ENCODE peak calls at places on chromosomes 1 and 21, in six cellular contexts. P is H1, T is K562, M is GM12891, Q is HepG2, N is GM12878. L is an unnamed sample.

GRCh38 chr1:23664837-23665795 is 26.5 kb upstream of the RPL11 start:
- DNase-seq in M (peak; percentile 39), P (no peak), Q (peak; percentile 32), N (peak; percentile 15), T (no peak), L (no peak)

GRCh38 chr1:218809625-218810024 is 364.1 kb upstream of the LYPLAL1 start:
- DNase-seq in T (no peak), Q (no peak), N (no peak), P (no peak), M (no peak), L (no peak)

GRCh38 chr1:172401907-172402306 is 18.6 kb upstream of the C1orf105 start:
- DNase-seq in P (no peak), M (no peak), Q (peak; percentile 20), N (no peak), T (no peak), L (no peak)

GRCh38 chr1:98325646-98326441 is 335.7 kb upstream of the SNX7 start:
- DNase-seq in M (no peak), N (no peak), T (no peak), Q (peak; percentile 2), P (no peak), L (no peak)

GRCh38 chr1:222250376-222250775 is 297.5 kb downstream of the HHIPL2 start:
- DNase-seq in T (no peak), M (no peak), N (no peak), P (no peak), Q (no peak), L (no peak)

GRCh38 chr1:113459279-113459678 is 69.0 kb downstream of the MAGI3 start:
- DNase-seq in N (no peak), Q (no peak), T (no peak), M (no peak), P (no peak), L (no peak)

GRCh38 chr1:231678021-231678432 is 51.4 kb downstream of the DISC1 start:
- DNase-seq in P (no peak), N (no peak), Q (peak; percentile 47), T (no peak), M (no peak), L (no peak)

GRCh38 chr1:214002060-214002459 is 14.3 kb downstream of the PROX1 start:
- DNase-seq in N (no peak), M (no peak), T (no peak), Q (no peak), P (no peak), L (no peak)

GRCh38 chr21:27535188-27535587 is 568.3 kb upstream of the ADAMTS5 start:
- DNase-seq in T (no peak), N (no peak), P (no peak), M (no peak), Q (no peak), L (no peak)

GRCh38 chr1:178341218-178341956 is 155.4 kb downstream of the CLEC20A start:
- DNase-seq in T (no peak), N (no peak), Q (no peak), P (peak; percentile 82), M (no peak), L (no peak)
- TF ChIP-seq POLR2AphosphoS5 in T (no peak), N (no peak), Q (no peak), P (peak; percentile 70), M (no peak), L (no peak)

DNA sequence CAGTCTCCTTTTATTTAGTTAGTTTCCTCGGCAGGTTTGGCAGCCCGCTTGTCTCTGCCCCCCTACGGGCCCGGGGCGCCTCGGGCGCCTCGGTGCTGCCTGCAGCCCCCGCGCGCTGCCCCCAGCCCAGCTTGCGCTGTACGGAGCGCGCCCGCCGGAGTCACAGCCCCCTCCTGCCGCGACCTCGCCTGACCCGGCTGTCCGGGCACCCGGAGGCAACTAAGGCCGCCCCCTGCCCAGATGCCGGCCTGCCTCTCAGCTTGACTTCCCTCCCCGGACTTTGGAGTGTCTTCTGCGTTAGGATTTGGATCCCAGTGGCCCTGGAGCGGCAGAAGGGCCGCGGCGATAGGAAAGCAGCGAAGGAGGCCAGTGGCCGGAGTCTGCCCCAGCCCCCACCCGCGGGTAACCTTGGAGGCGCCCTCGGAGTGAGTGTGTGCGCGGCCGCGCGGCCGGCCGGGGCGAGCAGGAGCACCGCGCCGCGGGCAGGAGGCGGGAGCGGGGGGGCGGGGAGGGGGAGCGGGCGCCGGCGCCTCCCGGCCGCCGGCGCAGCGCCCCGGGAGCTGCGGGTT is 7.6 kb downstream of the CDKN2C start:
- DNase-seq in Q (peak; percentile 27), M (peak; percentile 34), P (no peak), T (peak; percentile 90), N (no peak), L (peak; percentile 39)
- TF ChIP-seq POLR2A in Q (no peak), M (no peak), P (no peak), T (peak; percentile 81), N (peak; percentile 65), L (peak; percentile 56)

GRCh38 chr1:10644307-10645128 is 151.9 kb downstream of the CASZ1 start:
- DNase-seq in Q (no peak), P (no peak), N (no peak), T (peak; percentile 76), M (no peak), L (no peak)
- TF ChIP-seq TAF1 in Q (no peak), P (no peak), N (no peak), T (no peak), M (no peak), L (no peak)

GRCh38 chr1:160885080-160885479 is at the start of gene ITLN1:
- DNase-seq in Q (no peak), T (no peak), P (no peak), M (no peak), N (no peak), L (no peak)

GRCh38 chr1:160884091-160884490 is 889 bp downstream of the ITLN1 start:
- DNase-seq in P (no peak), T (no peak), N (no peak), Q (no peak), M (no peak), L (no peak)

GRCh38 chr1:160883586-160883985 is 1.4 kb downstream of the ITLN1 start:
- DNase-seq in P (no peak), Q (no peak), T (no peak), N (no peak), M (no peak), L (no peak)

GRCh38 chr1:160884579-160884978 is 401 bp downstream of the ITLN1 start:
- DNase-seq in M (no peak), N (no peak), P (no peak), Q (peak; percentile 15), T (no peak), L (no peak)

GRCh38 chr1:160888926-160889325 is 3.9 kb upstream of the ITLN1 start:
- DNase-seq in M (no peak), Q (no peak), N (no peak), T (no peak), P (no peak), L (no peak)
- TF ChIP-seq POLR2AphosphoS5 in M (no peak), Q (no peak), N (no peak), T (no peak), P (no peak), L (no peak)

GRCh38 chr1:161046574-161047167 is 894 bp upstream of the USF1 start:
- DNase-seq in N (peak; percentile 64), M (no peak), Q (no peak), P (no peak), T (no peak), L (no peak)

GRCh38 chr1:161044908-161045748 is 649 bp downstream of the USF1 start:
- DNase-seq in N (peak; percentile 73), T (peak; percentile 73), Q (peak; percentile 79), P (no peak), M (no peak), L (peak; percentile 57)

GRCh38 chr1:161047436-161048420 is 2.0 kb upstream of the USF1 start:
- DNase-seq in M (no peak), N (no peak), P (no peak), Q (no peak), T (no peak), L (no peak)

GRCh38 chr1:161044535-161044907 is 1.3 kb downstream of the USF1 start:
- DNase-seq in T (no peak), N (no peak), P (no peak), M (no peak), Q (no peak), L (no peak)

GRCh38 chr1:161045749-161046573 is at the start of gene USF1:
- DNase-seq in N (peak; percentile 92), Q (peak; percentile 92), M (peak; percentile 75), P (peak; percentile 86), T (peak; percentile 94), L (peak; percentile 79)
- TF ChIP-seq POLR2A in N (peak; percentile 90), Q (peak; percentile 77), M (peak; percentile 90), P (peak; percentile 96), T (peak; percentile 93), L (peak; percentile 75)

DNA sequence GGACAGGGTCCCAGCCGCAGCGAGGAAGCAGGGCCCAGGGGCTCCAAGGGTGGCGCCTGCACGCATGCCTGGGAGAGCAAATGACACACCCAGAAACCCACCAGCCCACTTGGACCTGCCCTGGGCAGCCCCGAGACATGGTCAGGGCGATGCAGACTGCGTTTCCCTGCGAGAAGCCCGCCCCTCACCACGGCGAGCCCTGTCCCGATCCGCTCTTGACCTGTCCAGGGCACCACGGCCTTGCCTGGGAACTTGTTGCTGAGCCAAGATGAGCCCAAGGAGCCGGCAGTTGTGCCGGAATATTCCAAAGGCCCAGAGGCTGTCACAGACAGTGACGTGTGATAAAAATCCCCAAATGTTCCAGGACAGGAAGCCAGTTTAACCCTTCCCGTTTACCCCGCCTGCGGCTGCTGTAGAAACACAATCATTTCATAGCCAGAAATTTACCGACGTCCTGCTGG is 78.1 kb downstream of the SIK1 start:
- DNase-seq in T (no peak), P (no peak), Q (no peak), M (no peak), N (no peak), L (no peak)
- TF ChIP-seq TAF1 in T (no peak), P (no peak), Q (no peak), M (no peak), N (no peak), L (no peak)

L was measured in GM12892.